ENCODE peak calls at places on chromosomes 5 and 9, in eight cellular contexts. I is thoracic aorta, D is RWPE1, O is epithelial cell of esophagus, A is fibroblast of the aortic adventitia, B is BE2C, T is progenitor cell of endocrine pancreas, J is kidney epithelial cell. Y is an unnamed sample.

GRCh38 chr9:92294297-92294676 is 790 bp upstream of the IARS1 start:
- DNase-seq in B (peak), T (no peak), J (no peak), D (no peak), A (peak), O (no peak), I (no peak), Y (peak)

GRCh38 chr5:103111458-103111857 is 8.5 kb downstream of the GIN1 start:
- DNase-seq in T (no peak), J (no peak), O (no peak), B (no peak), I (no peak), A (no peak), D (no peak), Y (no peak)

GRCh38 chr5:142966146-142966455 is 195.9 kb downstream of the ARHGAP26 start:
- DNase-seq in A (no peak), O (peak), B (no peak), T (no peak), J (no peak), I (no peak), D (no peak), Y (no peak)

GRCh38 chr9:16514131-16514530 is 356.3 kb downstream of the BNC2 start:
- DNase-seq in I (no peak), D (no peak), O (no peak), B (no peak), A (no peak), J (no peak), T (no peak), Y (no peak)

GRCh38 chr9:35951736-35952135 is 6.2 kb downstream of the OR2S2 start:
- DNase-seq in D (peak), B (no peak), A (peak), I (no peak), T (no peak), O (peak), J (no peak), Y (peak)

GRCh38 chr9:130196643-130197042 is 24.4 kb downstream of the NCS1 start:
- DNase-seq in I (no peak), B (peak), A (peak), D (no peak), J (no peak), O (no peak), T (no peak), Y (no peak)

GRCh38 chr9:134617246-134617645 is 24.4 kb upstream of the COL5A1 start:
- DNase-seq in T (no peak), I (no peak), A (no peak), J (no peak), D (no peak), B (no peak), O (no peak), Y (no peak)

GRCh38 chr5:102903074-102903871 is 148.2 kb downstream of the PAM start:
- DNase-seq in I (no peak), T (no peak), J (no peak), B (no peak), D (no peak), A (no peak), O (peak), Y (peak)

GRCh38 chr5:172800088-172800551 is 29.1 kb upstream of the DUSP1 start:
- DNase-seq in B (no peak), T (no peak), J (peak), D (peak), I (peak), A (peak), O (peak), Y (peak)

GRCh38 chr5:42894057-42894456 is 82.4 kb upstream of the SELENOP start:
- DNase-seq in J (no peak), I (no peak), D (no peak), A (no peak), O (no peak), B (peak), T (no peak), Y (no peak)

GRCh38 chr9:108953983-108954574 is 19.9 kb downstream of the ABITRAM start:
- DNase-seq in A (peak), T (no peak), B (no peak), J (peak), I (no peak), O (peak), D (peak), Y (peak)

GRCh38 chr5:126676195-126676624 is 75.5 kb downstream of the PHAX start:
- DNase-seq in T (peak), A (peak), I (no peak), B (peak), D (peak), J (no peak), O (peak), Y (peak)

GRCh38 chr5:76294573-76294972 is 108.5 kb upstream of the IQGAP2 start:
- DNase-seq in J (no peak), O (no peak), B (no peak), T (no peak), I (no peak), A (no peak), D (no peak), Y (no peak)

GRCh38 chr5:1948663-1949191 is 66.0 kb upstream of the IRX4 start:
- DNase-seq in A (no peak), D (peak), B (no peak), J (no peak), T (no peak), I (no peak), O (peak), Y (no peak)

GRCh38 chr5:428754-429452 is 14.1 kb upstream of the EXOC3 start:
- DNase-seq in O (no peak), J (no peak), D (no peak), A (no peak), T (no peak), B (no peak), I (no peak), Y (no peak)

GRCh38 chr5:170522211-170523128 is 18.6 kb downstream of the KCNIP1 start:
- DNase-seq in I (no peak), T (no peak), D (peak), B (no peak), O (peak), A (peak), J (peak), Y (peak)

GRCh38 chr9:127167560-127168326 is 45.3 kb upstream of the ANGPTL2 start:
- DNase-seq in A (no peak), J (no peak), B (no peak), D (no peak), T (no peak), O (no peak), I (no peak), Y (no peak)

GRCh38 chr5:6712136-6712581 is 1.1 kb upstream of the TENT4A start:
- DNase-seq in A (peak), I (peak), J (no peak), O (peak), T (peak), D (no peak), B (peak), Y (peak)

GRCh38 chr5:103286622-103287021 is 28.1 kb downstream of the MACIR start:
- DNase-seq in D (no peak), T (no peak), I (no peak), A (no peak), B (no peak), J (no peak), O (no peak), Y (no peak)

GRCh38 chr5:74863726-74864125 is 2.5 kb downstream of the FAM169A start:
- DNase-seq in O (peak), J (no peak), D (no peak), T (no peak), A (no peak), I (no peak), B (no peak), Y (no peak)

GRCh38 chr5:10310073-10310779 is 2.5 kb upstream of the CMBL start:
- DNase-seq in I (no peak), A (no peak), B (no peak), D (peak), O (peak), T (no peak), J (no peak), Y (no peak)

GRCh38 chr9:137451976-137452760 is 7.0 kb downstream of the NSMF start:
- DNase-seq in T (no peak), D (no peak), B (no peak), O (no peak), I (no peak), J (no peak), A (no peak), Y (no peak)

GRCh38 chr9:81737871-81738507 is 48.6 kb upstream of the TLE1 start:
- DNase-seq in A (peak), I (peak), O (peak), B (peak), D (peak), J (peak), T (no peak), Y (peak)

GRCh38 chr5:35811108-35811741 is 45.5 kb upstream of the IL7R start:
- DNase-seq in T (no peak), A (no peak), D (no peak), O (no peak), I (no peak), J (no peak), B (no peak), Y (no peak)

GRCh38 chr5:146703899-146704298 is 174.7 kb downstream of the PPP2R2B start:
- DNase-seq in I (no peak), T (no peak), A (peak), J (no peak), D (peak), B (no peak), O (peak), Y (no peak)

GRCh38 chr9:137680445-137681358 is 61.9 kb downstream of the EHMT1 start:
- DNase-seq in T (no peak), D (no peak), A (no peak), I (no peak), B (no peak), J (no peak), O (peak), Y (no peak)

GRCh38 chr5:177471610-177472356 is 1.7 kb downstream of the DBN1 start:
- DNase-seq in D (no peak), O (no peak), J (no peak), A (peak), T (no peak), B (no peak), I (no peak), Y (peak)

GRCh38 chr5:122493091-122493775 is 181.2 kb downstream of the SNCAIP start:
- DNase-seq in I (peak), A (no peak), T (peak), J (no peak), O (no peak), B (peak), D (no peak), Y (no peak)

GRCh38 chr5:83360573-83360972 is 111.0 kb upstream of the VCAN start:
- DNase-seq in T (no peak), D (no peak), O (peak), I (no peak), B (no peak), J (no peak), A (no peak), Y (no peak)

GRCh38 chr9:21520501-21521228 is 38.6 kb upstream of the IFNE start:
- DNase-seq in O (no peak), T (no peak), B (no peak), I (no peak), J (no peak), A (no peak), D (no peak), Y (no peak)

GRCh38 chr5:146165469-146165868 is 17.0 kb downstream of the LARS1 start:
- DNase-seq in I (no peak), T (no peak), J (no peak), D (no peak), B (no peak), A (no peak), O (no peak), Y (no peak)

GRCh38 chr5:180135128-180135955 is 63.8 kb upstream of the RNF130 start:
- DNase-seq in J (peak), A (peak), O (peak), B (no peak), I (no peak), T (no peak), D (peak), Y (peak)

GRCh38 chr5:159907689-159908088 is 8.6 kb upstream of the ADRA1B start:
- DNase-seq in B (no peak), A (no peak), D (no peak), O (no peak), J (no peak), T (no peak), I (no peak), Y (peak)
- TF ChIP-seq CTCF in B (no peak), A (no peak), D (no peak), O (no peak), J (no peak), T (no peak), I (no peak), Y (no peak)

DNA sequence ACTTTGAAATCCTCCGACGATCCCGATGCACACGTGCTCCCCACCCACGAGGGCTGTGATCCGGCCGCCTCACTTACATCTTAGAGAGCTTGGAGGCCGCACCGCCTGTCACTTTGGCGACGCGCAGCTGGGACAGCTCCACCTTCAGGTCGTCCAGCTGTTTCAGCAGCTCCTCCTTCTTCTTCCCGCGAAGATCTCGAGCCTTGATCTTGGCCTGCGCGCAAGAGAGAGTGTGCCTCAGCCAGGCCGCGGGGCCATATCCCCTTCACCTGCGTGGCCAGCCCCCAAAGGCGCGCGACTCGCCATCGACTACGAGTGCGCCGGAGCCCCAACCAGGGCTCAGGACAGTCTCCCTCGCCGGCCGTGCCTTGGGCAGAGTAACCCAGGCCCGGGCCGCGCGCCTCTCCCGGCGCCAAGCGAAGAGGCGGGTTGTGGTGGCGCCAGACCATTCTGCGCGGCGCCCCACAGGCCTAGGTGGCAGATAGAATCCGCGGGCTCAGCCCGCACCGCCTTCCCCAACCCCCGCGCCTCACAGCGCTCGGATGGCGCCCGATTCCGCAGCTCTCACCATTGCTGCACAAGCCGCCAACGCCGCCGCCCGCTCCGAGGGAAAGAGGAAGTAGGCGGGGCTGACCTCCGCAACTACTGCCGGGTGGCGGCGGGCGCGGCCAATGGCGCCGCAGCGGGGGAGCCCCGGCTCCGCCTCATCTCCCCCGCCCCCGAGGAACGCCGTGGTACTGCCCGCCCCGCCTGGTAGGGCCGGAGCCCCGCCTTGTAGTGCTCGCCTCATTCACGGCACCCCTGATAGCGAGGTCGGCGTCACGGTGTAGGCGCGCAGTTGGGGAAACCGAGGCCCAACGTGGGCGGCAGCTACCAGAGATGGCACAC is at the start of the genes ARPC5L and RPL35:
- DNase-seq in J (peak), B (peak), T (peak), D (peak), O (peak), I (peak), A (peak), Y (peak)
- TF ChIP-seq CTCF in J (peak), B (no peak), T (peak), D (peak), O (peak), I (peak), A (peak), Y (no peak)

GRCh38 chr5:7881816-7882215 is 12.9 kb downstream of the MTRR start:
- DNase-seq in T (no peak), O (no peak), I (no peak), A (no peak), B (no peak), D (no peak), J (no peak), Y (no peak)

GRCh38 chr5:7878381-7878873 is 9.5 kb downstream of the MTRR start:
- DNase-seq in I (no peak), O (peak), T (no peak), D (peak), B (no peak), A (peak), J (peak), Y (peak)

GRCh38 chr5:7882926-7883325 is 14.0 kb downstream of the MTRR start:
- DNase-seq in A (no peak), J (no peak), B (no peak), O (no peak), I (no peak), T (no peak), D (no peak), Y (no peak)

GRCh38 chr5:7877851-7878250 is 8.9 kb downstream of the MTRR start:
- DNase-seq in T (no peak), B (no peak), O (no peak), I (no peak), D (no peak), J (peak), A (no peak), Y (peak)

GRCh38 chr5:7881091-7881490 is 12.1 kb downstream of the MTRR start:
- DNase-seq in J (no peak), D (no peak), I (no peak), O (no peak), B (no peak), T (no peak), A (no peak), Y (no peak)
- TF ChIP-seq CTCF in J (no peak), D (no peak), I (no peak), O (no peak), B (no peak), T (no peak), A (no peak), Y (no peak)

GRCh38 chr5:138932171-138932810 is 57.2 kb upstream of the LRRTM2 start:
- DNase-seq in J (no peak), O (peak), D (no peak), I (no peak), T (no peak), A (no peak), B (no peak), Y (no peak)
- TF ChIP-seq CTCF in J (peak), O (peak), D (no peak), I (no peak), T (peak), A (no peak), B (peak), Y (no peak)

Y was measured in cardiac fibroblast.